ENCODE peak calls at places on chromosomes 7 and 10, in ten cellular contexts. One of them, this sample, is unnamed.

GRCh38 chr7:55087521-55087961 is 68.7 kb downstream of the EGFR start:
- DNase-seq in lung: no peak
- DNase-seq in heart left ventricle: no peak
- DNase-seq in neuronal stem cell: no peak
- DNase-seq in fibroblast of lung: no peak
- DNase-seq in upper lobe of right lung: no peak
- DNase-seq in lower lobe of right lung: no peak
- DNase-seq in Panc1: no peak
- DNase-seq in transverse colon: no peak
- DNase-seq in body of pancreas: no peak
- DNase-seq in this sample: no peak

GRCh38 chr7:121107923-121108498 is 119.5 kb downstream of the CPED1 start:
- DNase-seq in lung: no peak
- DNase-seq in heart left ventricle: no peak
- DNase-seq in neuronal stem cell: peak; percentile 57
- DNase-seq in fibroblast of lung: peak; percentile 55
- DNase-seq in upper lobe of right lung: no peak
- DNase-seq in lower lobe of right lung: no peak
- DNase-seq in Panc1: peak; percentile 55
- DNase-seq in transverse colon: no peak
- DNase-seq in body of pancreas: no peak
- DNase-seq in this sample: no peak

GRCh38 chr7:143490719-143491306 is 13.1 kb downstream of the TAS2R41 start:
- DNase-seq in lung: no peak
- DNase-seq in heart left ventricle: peak; percentile 30
- DNase-seq in neuronal stem cell: no peak
- DNase-seq in fibroblast of lung: no peak
- DNase-seq in upper lobe of right lung: no peak
- DNase-seq in lower lobe of right lung: no peak
- DNase-seq in Panc1: peak; percentile 18
- DNase-seq in transverse colon: no peak
- DNase-seq in body of pancreas: no peak
- DNase-seq in this sample: no peak

GRCh38 chr7:55366461-55367138 is 1.5 kb downstream of the LANCL2 start:
- DNase-seq in lung: no peak
- DNase-seq in heart left ventricle: no peak
- DNase-seq in neuronal stem cell: no peak
- DNase-seq in fibroblast of lung: no peak
- DNase-seq in upper lobe of right lung: no peak
- DNase-seq in lower lobe of right lung: no peak
- DNase-seq in Panc1: no peak
- DNase-seq in transverse colon: no peak
- DNase-seq in body of pancreas: no peak
- DNase-seq in this sample: no peak

GRCh38 chr10:131937832-131938231 is 37.0 kb downstream of the PPP2R2D start:
- DNase-seq in lung: no peak
- DNase-seq in heart left ventricle: peak; percentile 53
- DNase-seq in neuronal stem cell: no peak
- DNase-seq in fibroblast of lung: no peak
- DNase-seq in upper lobe of right lung: peak; percentile 38
- DNase-seq in lower lobe of right lung: no peak
- DNase-seq in Panc1: no peak
- DNase-seq in transverse colon: no peak
- DNase-seq in body of pancreas: no peak
- DNase-seq in this sample: no peak

GRCh38 chr10:73881221-73881919 is 7.0 kb upstream of the CAMK2G start:
- DNase-seq in lung: no peak
- DNase-seq in heart left ventricle: no peak
- DNase-seq in neuronal stem cell: no peak
- DNase-seq in fibroblast of lung: peak; percentile 43
- DNase-seq in upper lobe of right lung: no peak
- DNase-seq in lower lobe of right lung: no peak
- DNase-seq in Panc1: no peak
- DNase-seq in transverse colon: no peak
- DNase-seq in body of pancreas: no peak
- DNase-seq in this sample: no peak

GRCh38 chr7:56028942-56029630 is 22.2 kb downstream of the PSPH start:
- DNase-seq in lung: no peak
- DNase-seq in heart left ventricle: no peak
- DNase-seq in neuronal stem cell: no peak
- DNase-seq in fibroblast of lung: peak; percentile 77
- DNase-seq in upper lobe of right lung: no peak
- DNase-seq in lower lobe of right lung: no peak
- DNase-seq in Panc1: no peak
- DNase-seq in transverse colon: no peak
- DNase-seq in body of pancreas: no peak
- DNase-seq in this sample: no peak

GRCh38 chr7:142385528-142386340 is 127.9 kb upstream of the PRSS58 start:
- DNase-seq in lung: no peak
- DNase-seq in heart left ventricle: peak; percentile 39
- DNase-seq in neuronal stem cell: peak; percentile 26
- DNase-seq in fibroblast of lung: peak; percentile 62
- DNase-seq in upper lobe of right lung: no peak
- DNase-seq in lower lobe of right lung: no peak
- DNase-seq in Panc1: peak; percentile 36
- DNase-seq in transverse colon: peak; percentile 34
- DNase-seq in body of pancreas: peak; percentile 39
- DNase-seq in this sample: no peak

GRCh38 chr10:43557214-43557613 is 17.2 kb downstream of the ZNF239 start:
- DNase-seq in lung: no peak
- DNase-seq in heart left ventricle: no peak
- DNase-seq in neuronal stem cell: no peak
- DNase-seq in fibroblast of lung: no peak
- DNase-seq in upper lobe of right lung: no peak
- DNase-seq in lower lobe of right lung: no peak
- DNase-seq in Panc1: no peak
- DNase-seq in transverse colon: no peak
- DNase-seq in body of pancreas: no peak
- DNase-seq in this sample: no peak
- H3K9me3 ChIP-seq in lung: peaks cover 26% of the 10 kb centered on the region
- H3K9me3 ChIP-seq in heart left ventricle: peaks cover 4% of the 10 kb centered on the region
- H3K9me3 ChIP-seq in neuronal stem cell: peaks cover 24% of the 10 kb centered on the region
- H3K9me3 ChIP-seq in fibroblast of lung: peaks cover 3% of the 10 kb centered on the region
- H3K9me3 ChIP-seq in upper lobe of right lung: no peaks in the 10 kb centered on the region
- H3K9me3 ChIP-seq in lower lobe of right lung: peaks cover 22% of the 10 kb centered on the region
- H3K9me3 ChIP-seq in Panc1: peaks cover 70% of the 10 kb centered on the region
- H3K9me3 ChIP-seq in transverse colon: peaks cover 46% of the 10 kb centered on the region
- H3K9me3 ChIP-seq in body of pancreas: peaks cover 3% of the 10 kb centered on the region
- H3K9me3 ChIP-seq in this sample: peaks cover 10% of the 10 kb centered on the region

GRCh38 chr7:157685430-157686284 is 348.9 kb downstream of the DNAJB6 start:
- DNase-seq in lung: no peak
- DNase-seq in heart left ventricle: no peak
- DNase-seq in neuronal stem cell: peak; percentile 21
- DNase-seq in fibroblast of lung: no peak
- DNase-seq in upper lobe of right lung: peak; percentile 60
- DNase-seq in lower lobe of right lung: no peak
- DNase-seq in Panc1: no peak
- DNase-seq in transverse colon: no peak
- DNase-seq in body of pancreas: no peak
- DNase-seq in this sample: no peak

GRCh38 chr7:157687158-157687557 is 350.4 kb downstream of the DNAJB6 start:
- DNase-seq in lung: no peak
- DNase-seq in heart left ventricle: no peak
- DNase-seq in neuronal stem cell: no peak
- DNase-seq in fibroblast of lung: peak; percentile 9
- DNase-seq in upper lobe of right lung: no peak
- DNase-seq in lower lobe of right lung: no peak
- DNase-seq in Panc1: no peak
- DNase-seq in transverse colon: no peak
- DNase-seq in body of pancreas: no peak
- DNase-seq in this sample: no peak

GRCh38 chr7:157687845-157688244 is 351.0 kb downstream of the DNAJB6 start:
- DNase-seq in lung: no peak
- DNase-seq in heart left ventricle: no peak
- DNase-seq in neuronal stem cell: no peak
- DNase-seq in fibroblast of lung: no peak
- DNase-seq in upper lobe of right lung: no peak
- DNase-seq in lower lobe of right lung: no peak
- DNase-seq in Panc1: no peak
- DNase-seq in transverse colon: no peak
- DNase-seq in body of pancreas: no peak
- DNase-seq in this sample: no peak

GRCh38 chr7:157684596-157685429 is 348.0 kb downstream of the DNAJB6 start:
- DNase-seq in lung: no peak
- DNase-seq in heart left ventricle: no peak
- DNase-seq in neuronal stem cell: peak; percentile 71
- DNase-seq in fibroblast of lung: peak; percentile 7
- DNase-seq in upper lobe of right lung: peak; percentile 47
- DNase-seq in lower lobe of right lung: no peak
- DNase-seq in Panc1: no peak
- DNase-seq in transverse colon: no peak
- DNase-seq in body of pancreas: no peak
- DNase-seq in this sample: no peak

DNA sequence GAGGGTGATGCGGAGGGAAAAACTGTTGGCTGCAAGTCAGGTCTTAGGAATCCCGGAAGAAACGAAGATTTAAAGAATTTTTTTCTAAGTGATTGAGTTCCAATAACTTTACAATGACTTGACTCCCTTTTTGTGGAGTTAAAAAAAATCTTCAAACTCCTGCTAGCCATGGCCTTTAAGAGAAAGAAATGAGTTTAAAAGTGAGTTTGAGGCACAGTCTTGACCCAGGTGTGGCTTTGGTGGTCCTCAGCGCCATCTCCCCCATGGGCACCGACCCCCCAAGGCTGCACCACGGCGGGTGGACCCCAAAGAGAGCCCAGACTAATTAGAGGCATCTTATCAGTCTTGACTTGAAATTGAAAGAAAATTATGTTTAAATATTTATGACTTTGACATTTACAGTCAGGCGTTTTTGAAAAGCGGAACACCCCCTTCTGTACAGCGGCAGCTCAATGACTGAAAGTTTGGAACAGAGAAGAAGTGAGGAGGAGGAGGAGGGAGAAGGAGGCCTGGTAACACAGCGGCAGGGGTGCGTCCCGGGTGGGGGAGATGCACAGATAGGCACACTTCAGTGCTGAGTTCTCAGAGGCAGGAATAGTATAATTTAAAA is 349.6 kb downstream of the DNAJB6 start:
- DNase-seq in lung: no peak
- DNase-seq in heart left ventricle: no peak
- DNase-seq in neuronal stem cell: no peak
- DNase-seq in fibroblast of lung: peak; percentile 46
- DNase-seq in upper lobe of right lung: peak; percentile 26
- DNase-seq in lower lobe of right lung: no peak
- DNase-seq in Panc1: no peak
- DNase-seq in transverse colon: no peak
- DNase-seq in body of pancreas: no peak
- DNase-seq in this sample: no peak
- H3K9me3 ChIP-seq in lung: peaks cover 9% of the 10 kb centered on the region
- H3K9me3 ChIP-seq in heart left ventricle: no peaks in the 10 kb centered on the region
- H3K9me3 ChIP-seq in neuronal stem cell: no peaks in the 10 kb centered on the region
- H3K9me3 ChIP-seq in fibroblast of lung: no peaks in the 10 kb centered on the region
- H3K9me3 ChIP-seq in upper lobe of right lung: no peaks in the 10 kb centered on the region
- H3K9me3 ChIP-seq in lower lobe of right lung: no peaks in the 10 kb centered on the region
- H3K9me3 ChIP-seq in Panc1: no peaks in the 10 kb centered on the region
- H3K9me3 ChIP-seq in transverse colon: no peaks in the 10 kb centered on the region
- H3K9me3 ChIP-seq in body of pancreas: no peaks in the 10 kb centered on the region
- H3K9me3 ChIP-seq in this sample: no peaks in the 10 kb centered on the region

GRCh38 chr10:129761981-129762956 is 201.8 kb downstream of the EBF3 start:
- DNase-seq in lung: no peak
- DNase-seq in heart left ventricle: no peak
- DNase-seq in neuronal stem cell: no peak
- DNase-seq in fibroblast of lung: no peak
- DNase-seq in upper lobe of right lung: peak; percentile 19
- DNase-seq in lower lobe of right lung: peak; percentile 26
- DNase-seq in Panc1: no peak
- DNase-seq in transverse colon: no peak
- DNase-seq in body of pancreas: no peak
- DNase-seq in this sample: no peak
- H3K9me3 ChIP-seq in lung: peaks cover 2% of the 10 kb centered on the region
- H3K9me3 ChIP-seq in heart left ventricle: no peaks in the 10 kb centered on the region
- H3K9me3 ChIP-seq in neuronal stem cell: no peaks in the 10 kb centered on the region
- H3K9me3 ChIP-seq in fibroblast of lung: no peaks in the 10 kb centered on the region
- H3K9me3 ChIP-seq in upper lobe of right lung: no peaks in the 10 kb centered on the region
- H3K9me3 ChIP-seq in lower lobe of right lung: no peaks in the 10 kb centered on the region
- H3K9me3 ChIP-seq in Panc1: no peaks in the 10 kb centered on the region
- H3K9me3 ChIP-seq in transverse colon: no peaks in the 10 kb centered on the region
- H3K9me3 ChIP-seq in body of pancreas: no peaks in the 10 kb centered on the region
- H3K9me3 ChIP-seq in this sample: no peaks in the 10 kb centered on the region

DNA sequence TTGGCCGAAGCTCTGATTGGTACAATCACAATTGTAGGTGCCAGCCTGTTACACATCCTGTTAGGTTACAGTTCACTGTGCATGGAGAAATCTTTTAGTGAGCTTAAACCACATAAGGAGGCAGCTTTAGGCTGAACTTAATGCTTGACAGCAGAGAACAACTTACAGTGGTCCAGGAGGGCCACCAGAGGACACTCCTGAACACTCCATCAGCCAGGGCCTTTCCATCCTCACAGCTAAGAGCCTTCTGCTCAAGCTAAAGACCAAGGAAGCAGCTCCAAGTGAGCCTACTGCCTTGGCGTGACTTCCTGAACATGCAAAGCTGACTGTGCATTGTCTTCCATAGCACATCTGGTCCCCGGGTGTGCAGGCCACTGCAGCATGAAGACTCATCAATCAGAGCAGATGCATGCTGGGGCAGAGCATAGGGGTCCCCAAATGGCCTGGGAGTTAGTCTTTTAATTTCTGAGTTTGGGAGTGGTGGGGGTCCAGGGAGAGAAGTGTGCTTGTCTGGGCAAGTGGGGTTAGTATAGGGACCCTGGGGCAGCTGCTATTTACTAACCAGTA is 105.0 kb downstream of the ZNF248 start:
- DNase-seq in lung: no peak
- DNase-seq in heart left ventricle: no peak
- DNase-seq in neuronal stem cell: no peak
- DNase-seq in fibroblast of lung: no peak
- DNase-seq in upper lobe of right lung: no peak
- DNase-seq in lower lobe of right lung: no peak
- DNase-seq in Panc1: no peak
- DNase-seq in transverse colon: no peak
- DNase-seq in body of pancreas: no peak
- DNase-seq in this sample: no peak
- H3K9me3 ChIP-seq in lung: peaks cover 9% of the 10 kb centered on the region
- H3K9me3 ChIP-seq in heart left ventricle: no peaks in the 10 kb centered on the region
- H3K9me3 ChIP-seq in neuronal stem cell: peaks cover 37% of the 10 kb centered on the region
- H3K9me3 ChIP-seq in fibroblast of lung: no peaks in the 10 kb centered on the region
- H3K9me3 ChIP-seq in upper lobe of right lung: no peaks in the 10 kb centered on the region
- H3K9me3 ChIP-seq in lower lobe of right lung: peaks cover 5% of the 10 kb centered on the region
- H3K9me3 ChIP-seq in Panc1: no peaks in the 10 kb centered on the region
- H3K9me3 ChIP-seq in transverse colon: no peaks in the 10 kb centered on the region
- H3K9me3 ChIP-seq in body of pancreas: no peaks in the 10 kb centered on the region
- H3K9me3 ChIP-seq in this sample: peaks cover 3% of the 10 kb centered on the region